ENCODE peak calls at places on chromosomes 6 and 20, in seven cellular contexts. C is CD8-positive, alpha-beta T cell; W is GM23338; S is tibial artery; G is A673; U is neural progenitor cell; X is astrocyte. B is an unnamed sample.
A peak's percentile ranks its signal among the peaks of the same experiment; 100 is the strongest.

GRCh38 chr6:112155900-112156299 is 68.5 kb downstream of the FAM229B start:
- DNase-seq in G (no peak), X (peak; percentile 62), W (no peak), S (no peak), U (no peak), C (no peak), B (no peak)

GRCh38 chr6:123393333-123393732 is 243.4 kb downstream of the TRDN start:
- DNase-seq in X (no peak), S (no peak), C (no peak), G (peak; percentile 78), W (peak; percentile 27), U (no peak), B (no peak)

GRCh38 chr6:437042-437402 is 45.5 kb downstream of the IRF4 start:
- DNase-seq in X (peak; percentile 6), S (no peak), W (no peak), G (no peak), C (no peak), U (no peak), B (no peak)

GRCh38 chr20:18276821-18277220 is 11.5 kb upstream of the ZNF133 start:
- DNase-seq in U (peak; percentile 92), W (peak; percentile 93), G (peak; percentile 75), X (peak; percentile 42), S (peak; percentile 46), C (peak; percentile 21), B (peak; percentile 62)

GRCh38 chr20:49775229-49775693 is 37.4 kb upstream of the SLC9A8 start:
- DNase-seq in X (peak; percentile 76), U (peak; percentile 19), W (peak; percentile 46), G (no peak), C (no peak), S (peak; percentile 44), B (peak; percentile 62)

GRCh38 chr20:58327211-58327610 is 17.7 kb downstream of the RAB22A start:
- DNase-seq in S (peak; percentile 45), X (no peak), C (no peak), W (no peak), U (no peak), G (no peak), B (no peak)

GRCh38 chr20:8675896-8676295 is 393.0 kb upstream of the PLCB4 start:
- DNase-seq in S (no peak), X (no peak), C (no peak), G (no peak), W (no peak), U (no peak), B (no peak)

GRCh38 chr6:55511124-55511820 is 67.7 kb downstream of the HMGCLL1 start:
- DNase-seq in G (no peak), W (no peak), S (no peak), X (no peak), C (no peak), U (no peak), B (no peak)

GRCh38 chr20:10863337-10864060 is 189.7 kb upstream of the JAG1 start:
- DNase-seq in C (no peak), G (peak; percentile 44), U (no peak), X (peak; percentile 87), W (peak; percentile 11), S (no peak), B (no peak)
- H3K27ac ChIP-seq in C (no peak overlapping the region), G (no peak overlapping the region), U (no peak overlapping the region), X (peak overlapping the region; percentile 65), W (no peak overlapping the region), S (peak overlapping the region; percentile 46), B (peak overlapping the region; percentile 76)

GRCh38 chr6:154407440-154407839 is 50.8 kb upstream of the IPCEF1 start:
- DNase-seq in W (no peak), X (no peak), U (no peak), C (no peak), S (no peak), G (no peak), B (no peak)
- H3K4me1 ChIP-seq in W (peaks cover 5% of the 10 kb centered on the region), X (peaks cover 44% of the 10 kb centered on the region), U (no peaks in the 10 kb centered on the region), C (no peaks in the 10 kb centered on the region), S (peaks cover 38% of the 10 kb centered on the region), G (peaks cover 34% of the 10 kb centered on the region), B (peaks cover 2% of the 10 kb centered on the region)

DNA sequence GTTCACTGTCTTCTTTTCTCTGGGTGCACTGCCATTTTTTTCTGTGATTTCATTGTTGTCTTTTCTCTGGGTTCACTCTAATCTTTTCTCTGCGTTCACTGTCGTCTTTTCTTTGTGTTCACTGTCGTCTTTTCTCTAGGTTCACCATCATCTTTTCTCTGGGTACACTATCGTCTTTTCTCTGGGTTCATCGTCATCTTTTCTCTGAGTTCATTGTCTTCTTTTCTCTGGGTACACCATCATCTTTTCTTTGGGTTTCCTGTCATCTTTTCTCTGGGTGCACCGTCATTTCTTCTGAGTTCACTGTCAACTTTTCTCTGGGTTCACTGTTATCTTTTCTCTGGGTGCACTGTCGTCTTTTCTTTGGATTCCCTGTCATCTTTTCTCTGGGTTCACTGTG is 137.6 kb upstream of the MAP3K4 start:
- DNase-seq in X (no peak), S (no peak), W (no peak), U (no peak), G (no peak), C (no peak), B (no peak)
- H3K27ac ChIP-seq in X (no peak overlapping the region), S (no peak overlapping the region), W (no peak overlapping the region), U (no peak overlapping the region), G (no peak overlapping the region), C (no peak overlapping the region), B (no peak overlapping the region)

GRCh38 chr20:53146201-53146891 is 174.2 kb downstream of the TSHZ2 start:
- DNase-seq in S (no peak), G (peak; percentile 39), C (no peak), X (peak; percentile 43), W (no peak), U (no peak), B (no peak)
- H3K4me1 ChIP-seq in S (no peaks in the 10 kb centered on the region), G (peaks cover 57% of the 10 kb centered on the region), C (peaks cover 5% of the 10 kb centered on the region), X (no peaks in the 10 kb centered on the region), W (no peaks in the 10 kb centered on the region), U (peaks cover 30% of the 10 kb centered on the region), B (no peaks in the 10 kb centered on the region)

GRCh38 chr6:17968081-17968518 is 19.3 kb downstream of the KIF13A start:
- DNase-seq in S (no peak), X (peak; percentile 42), W (no peak), C (no peak), U (no peak), G (no peak), B (no peak)
- H3K27ac ChIP-seq in S (peak overlapping the region; percentile 75), X (no peak overlapping the region), W (no peak overlapping the region), C (no peak overlapping the region), U (no peak overlapping the region), G (no peak overlapping the region), B (peak overlapping the region; percentile 42)

DNA sequence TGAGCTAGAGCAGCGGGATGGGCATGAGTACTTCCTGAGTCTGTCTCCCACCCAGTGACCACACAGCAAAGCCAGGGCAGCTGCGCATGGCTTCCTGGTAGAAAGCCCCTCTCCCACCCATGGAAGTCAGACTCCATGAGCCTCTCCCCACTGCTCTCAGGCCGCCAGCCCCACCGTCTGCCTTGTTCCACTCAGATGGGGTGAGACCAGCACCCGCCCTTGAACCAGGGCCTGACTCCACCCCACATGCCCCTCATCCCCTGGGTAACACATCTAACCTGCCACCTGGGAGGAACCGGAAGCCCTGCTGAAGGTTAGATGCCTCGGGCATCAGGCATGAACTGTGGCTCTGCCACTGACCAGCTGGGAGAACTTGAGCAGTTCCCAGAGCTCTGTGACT is 227.8 kb downstream of the NRN1 start:
- DNase-seq in S (no peak), G (no peak), C (no peak), W (no peak), U (no peak), X (no peak), B (peak; percentile 34)
- H3K4me1 ChIP-seq in S (peaks cover 7% of the 10 kb centered on the region), G (no peaks in the 10 kb centered on the region), C (no peaks in the 10 kb centered on the region), W (no peaks in the 10 kb centered on the region), U (peaks cover 3% of the 10 kb centered on the region), X (no peaks in the 10 kb centered on the region), B (no peaks in the 10 kb centered on the region)

GRCh38 chr6:140341272-140341671 is 966.8 kb upstream of the CITED2 start:
- DNase-seq in C (no peak), S (no peak), X (no peak), U (no peak), W (no peak), G (no peak), B (no peak)

GRCh38 chr6:140346461-140346860 is 972.0 kb upstream of the CITED2 start:
- DNase-seq in C (no peak), X (peak; percentile 53), W (no peak), G (no peak), U (no peak), S (no peak), B (no peak)

GRCh38 chr6:140343128-140343527 is 968.7 kb upstream of the CITED2 start:
- DNase-seq in C (no peak), S (no peak), G (no peak), X (no peak), W (no peak), U (no peak), B (no peak)

GRCh38 chr6:140345935-140346334 is 971.5 kb upstream of the CITED2 start:
- DNase-seq in C (no peak), W (no peak), U (no peak), S (no peak), X (no peak), G (no peak), B (no peak)

DNA sequence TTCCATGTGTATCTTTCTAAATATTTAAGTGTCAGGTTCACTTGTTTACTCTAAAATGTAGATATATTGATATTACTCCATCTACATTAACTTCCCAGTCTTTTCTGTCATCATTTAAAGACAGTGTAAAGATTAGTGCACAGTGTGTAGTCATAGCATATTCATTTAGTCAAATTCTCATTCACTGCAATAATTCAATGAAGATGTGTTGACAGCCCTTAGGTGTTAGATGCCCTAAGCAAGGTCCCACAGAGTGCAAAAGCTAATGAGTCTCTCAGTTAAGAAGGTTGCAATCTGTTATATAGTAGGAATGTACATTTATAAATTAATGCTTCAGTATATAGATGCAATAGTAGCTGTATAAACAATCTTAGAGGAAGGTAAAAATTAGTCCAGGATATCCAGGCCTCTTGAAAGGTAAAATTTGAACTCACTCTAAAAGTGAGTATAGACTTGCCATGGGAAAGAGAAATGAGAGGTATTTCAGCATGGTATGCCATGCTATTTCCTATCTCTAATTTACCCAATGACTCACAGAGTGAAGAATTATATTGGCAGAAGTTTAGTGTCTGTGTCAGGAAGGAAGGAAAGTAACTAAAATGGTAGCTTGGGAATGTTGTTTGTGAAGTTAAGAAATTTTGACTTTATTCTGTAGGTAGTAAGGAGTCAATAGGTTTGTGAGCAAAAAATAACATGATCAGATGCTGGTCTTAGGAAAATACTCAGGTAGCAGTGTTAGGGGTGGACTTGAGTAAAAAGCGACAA is 969.9 kb upstream of the CITED2 start:
- DNase-seq in C (no peak), U (no peak), G (no peak), W (no peak), S (no peak), X (peak; percentile 71), B (no peak)
- H3K27ac ChIP-seq in C (no peak overlapping the region), U (no peak overlapping the region), G (no peak overlapping the region), W (no peak overlapping the region), S (peak overlapping the region; percentile 30), X (no peak overlapping the region), B (no peak overlapping the region)

DNA sequence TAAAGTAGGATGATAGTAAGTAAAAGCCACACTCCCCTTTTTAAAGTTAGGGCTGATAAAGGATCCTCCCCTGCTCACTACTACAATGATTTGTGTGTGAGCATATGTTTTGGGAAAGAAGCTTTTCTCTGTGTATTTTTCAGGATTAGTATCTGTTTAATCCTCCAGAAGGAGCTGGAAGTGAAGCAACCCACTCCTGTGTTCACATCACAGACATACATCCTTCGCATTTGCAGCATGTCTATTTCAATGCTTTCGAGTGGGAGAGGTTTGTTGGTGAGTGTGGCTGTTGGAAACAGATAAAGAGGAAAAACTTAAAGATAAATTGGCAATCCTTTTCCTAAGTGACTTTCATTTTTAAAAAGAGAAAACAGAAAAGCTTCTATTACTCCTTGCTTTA is 31.6 kb upstream of the RGS17 start:
- DNase-seq in U (no peak), X (no peak), S (no peak), C (no peak), G (no peak), W (no peak), B (no peak)
- H3K4me1 ChIP-seq in U (peaks cover 14% of the 10 kb centered on the region), X (peaks cover 6% of the 10 kb centered on the region), S (no peaks in the 10 kb centered on the region), C (no peaks in the 10 kb centered on the region), G (peaks cover 10% of the 10 kb centered on the region), W (no peaks in the 10 kb centered on the region), B (no peaks in the 10 kb centered on the region)